ENCODE peak calls at places on chromosome 11, in nine cellular contexts. X is H7, Z is PC-9, V is D721Med, W is GOT3, B is GM20000, I is GM10248, N is fibroblast of the aortic adventitia, L is body of pancreas. O is an unnamed sample.

GRCh38 chr11:120717042-120717441 is 205.5 kb downstream of the GRIK4 start:
- DNase-seq in Z (no peak), N (no peak), L (no peak), I (no peak), W (no peak), B (no peak), V (no peak), X (no peak), O (peak; percentile 41)

GRCh38 chr11:115085461-115086220 is 407.3 kb downstream of the NXPE2 start:
- DNase-seq in B (no peak), N (no peak), L (no peak), W (no peak), X (no peak), I (no peak), V (no peak), Z (no peak), O (no peak)

GRCh38 chr11:14499178-14499559 is 442 bp downstream of the COPB1 start:
- DNase-seq in V (no peak), I (no peak), L (peak; percentile 36), Z (no peak), W (no peak), N (no peak), X (no peak), B (no peak), O (no peak)

GRCh38 chr11:11078344-11078743 is 220.5 kb upstream of the ZBED5 start:
- DNase-seq in I (no peak), N (peak; percentile 33), W (no peak), X (no peak), B (no peak), L (no peak), V (no peak), Z (no peak), O (no peak)

GRCh38 chr11:46696212-46696558 is 4.2 kb downstream of the ARHGAP1 start:
- DNase-seq in N (no peak), B (no peak), I (no peak), W (no peak), X (no peak), L (peak; percentile 37), V (no peak), Z (no peak), O (no peak)

GRCh38 chr11:109371444-109372176 is 50.4 kb upstream of the C11orf87 start:
- DNase-seq in V (no peak), I (no peak), W (no peak), B (no peak), Z (no peak), L (no peak), N (peak; percentile 49), X (no peak), O (no peak)

GRCh38 chr11:73225001-73225686 is 7.1 kb downstream of the P2RY2 start:
- DNase-seq in B (no peak), Z (peak; percentile 52), N (no peak), X (peak; percentile 41), V (no peak), L (no peak), W (no peak), I (no peak), O (no peak)

GRCh38 chr11:72599325-72600117 is 74.7 kb downstream of the PDE2A start:
- DNase-seq in Z (no peak), X (no peak), N (no peak), B (no peak), W (no peak), I (no peak), V (no peak), L (no peak), O (no peak)

GRCh38 chr11:26227311-26227710 is 104.6 kb upstream of the ANO3 start:
- DNase-seq in L (no peak), W (no peak), Z (peak; percentile 49), B (peak; percentile 39), N (peak; percentile 92), X (no peak), I (peak; percentile 24), V (no peak), O (peak; percentile 64)

GRCh38 chr11:120467627-120468026 is 43.9 kb upstream of the GRIK4 start:
- DNase-seq in Z (no peak), L (no peak), X (no peak), N (no peak), V (no peak), I (no peak), W (no peak), B (no peak), O (no peak)